ENCODE peak calls at places on chromosome 13, in ten cellular contexts. K is body of pancreas, N is NB4, S is heart left ventricle, R is uterus, E is stomach, P is ovary, L is testis, X is tibial nerve, Y is adrenal gland. A is an unnamed sample.

GRCh38 chr13:67803118-67803517 is 573.0 kb upstream of the PCDH9 start:
- DNase-seq in K (no peak), N (no peak), S (no peak), R (no peak), E (no peak), P (no peak), L (no peak), X (no peak), Y (no peak), A (no peak)

GRCh38 chr13:42401376-42401775 is 129.4 kb downstream of the AKAP11 start:
- DNase-seq in K (no peak), N (no peak), S (no peak), R (no peak), E (no peak), P (no peak), L (no peak), X (no peak), Y (no peak), A (no peak)

GRCh38 chr13:30934381-30934780 is 1.9 kb downstream of the TEX26 start:
- DNase-seq in K (no peak), N (peak; percentile 5), S (no peak), R (no peak), E (no peak), P (no peak), L (no peak), X (no peak), Y (no peak), A (no peak)

GRCh38 chr13:42420304-42420703 is 148.4 kb downstream of the AKAP11 start:
- DNase-seq in K (no peak), N (no peak), S (no peak), R (no peak), E (no peak), P (no peak), L (no peak), X (no peak), Y (no peak), A (no peak)

GRCh38 chr13:35646061-35646774 is 169.7 kb upstream of the MAB21L1 start:
- DNase-seq in K (no peak), N (no peak), S (no peak), R (no peak), E (no peak), P (no peak), L (no peak), X (no peak), Y (no peak), A (no peak)

GRCh38 chr13:109593230-109593629 is 193.2 kb downstream of the IRS2 start:
- DNase-seq in K (no peak), N (no peak), S (no peak), R (no peak), E (no peak), P (no peak), L (no peak), X (no peak), Y (no peak), A (no peak)

GRCh38 chr13:42594577-42595571 is 20.9 kb downstream of the TNFSF11 start:
- DNase-seq in K (peak; percentile 61), N (peak; percentile 76), S (peak; percentile 30), R (peak; percentile 58), E (peak; percentile 50), P (peak; percentile 64), L (peak; percentile 76), X (no peak), Y (peak; percentile 70), A (no peak)

GRCh38 chr13:94710081-94710809 is 2.1 kb downstream of the SOX21 start:
- DNase-seq in K (no peak), N (no peak), S (no peak), R (no peak), E (no peak), P (no peak), L (no peak), X (no peak), Y (no peak), A (no peak)

GRCh38 chr13:26308250-26308649 is 54.3 kb downstream of the CDK8 start:
- DNase-seq in K (no peak), N (no peak), S (no peak), R (no peak), E (no peak), P (no peak), L (no peak), X (no peak), Y (no peak), A (no peak)

GRCh38 chr13:45545686-45546409 is 69.7 kb downstream of the ERICH6B start:
- DNase-seq in K (no peak), N (peak; percentile 89), S (no peak), R (no peak), E (no peak), P (no peak), L (no peak), X (no peak), Y (no peak), A (no peak)

GRCh38 chr13:24511019-24511823 is 1.4 kb downstream of the PARP4 start:
- DNase-seq in K (peak; percentile 29), N (peak; percentile 79), S (no peak), R (no peak), E (peak; percentile 53), P (no peak), L (no peak), X (no peak), Y (peak; percentile 27), A (no peak)

GRCh38 chr13:24516919-24517318 is 4.3 kb upstream of the PARP4 start:
- DNase-seq in K (no peak), N (no peak), S (no peak), R (no peak), E (no peak), P (no peak), L (no peak), X (no peak), Y (no peak), A (no peak)

GRCh38 chr13:24511824-24512207 is 762 bp downstream of the PARP4 start:
- DNase-seq in K (no peak), N (no peak), S (no peak), R (no peak), E (no peak), P (no peak), L (peak; percentile 42), X (no peak), Y (no peak), A (no peak)

GRCh38 chr13:24506698-24507335 is 5.8 kb downstream of the PARP4 start:
- DNase-seq in K (no peak), N (no peak), S (no peak), R (no peak), E (no peak), P (no peak), L (no peak), X (no peak), Y (no peak), A (no peak)

GRCh38 chr13:24512208-24513068 is at the start of gene PARP4:
- DNase-seq in K (peak; percentile 80), N (peak; percentile 92), S (peak; percentile 80), R (peak; percentile 61), E (peak; percentile 81), P (peak; percentile 68), L (peak; percentile 88), X (peak; percentile 42), Y (peak; percentile 77), A (peak; percentile 75)
- TF ChIP-seq POLR2A in K (peak; percentile 83), N (peak; percentile 98), S (peak; percentile 56), R (peak; percentile 43), E (no peak), P (peak; percentile 55), L (no peak), X (no peak), Y (peak; percentile 35), A (no peak)

GRCh38 chr13:44156294-44156658 is 217.3 kb upstream of the SERP2 start:
- DNase-seq in K (no peak), N (no peak), S (no peak), R (no peak), E (no peak), P (no peak), L (no peak), X (no peak), Y (no peak), A (no peak)

GRCh38 chr13:44159633-44160279 is 213.9 kb upstream of the SERP2 start:
- DNase-seq in K (no peak), N (no peak), S (no peak), R (no peak), E (no peak), P (no peak), L (no peak), X (no peak), Y (no peak), A (no peak)

GRCh38 chr13:44158741-44159632 is 214.6 kb upstream of the SERP2 start:
- DNase-seq in K (no peak), N (no peak), S (no peak), R (no peak), E (no peak), P (no peak), L (no peak), X (no peak), Y (no peak), A (no peak)

GRCh38 chr13:44157614-44158013 is 216.0 kb upstream of the SERP2 start:
- DNase-seq in K (no peak), N (no peak), S (no peak), R (no peak), E (no peak), P (no peak), L (no peak), X (no peak), Y (no peak), A (no peak)

GRCh38 chr13:44158055-44158655 is 215.5 kb upstream of the SERP2 start:
- DNase-seq in K (no peak), N (no peak), S (no peak), R (no peak), E (no peak), P (no peak), L (no peak), X (no peak), Y (no peak), A (no peak)
- TF ChIP-seq POLR2A in K (no peak), N (no peak), S (no peak), R (no peak), E (no peak), P (no peak), L (no peak), X (no peak), Y (no peak), A (no peak)

GRCh38 chr13:40895715-40896184 is 106.3 kb downstream of the SLC25A15 start:
- DNase-seq in K (peak; percentile 29), N (no peak), S (no peak), R (no peak), E (no peak), P (no peak), L (no peak), X (no peak), Y (no peak), A (no peak)
- TF ChIP-seq POLR2A in K (no peak), N (no peak), S (no peak), R (no peak), E (no peak), P (no peak), L (no peak), X (no peak), Y (no peak), A (no peak)

DNA sequence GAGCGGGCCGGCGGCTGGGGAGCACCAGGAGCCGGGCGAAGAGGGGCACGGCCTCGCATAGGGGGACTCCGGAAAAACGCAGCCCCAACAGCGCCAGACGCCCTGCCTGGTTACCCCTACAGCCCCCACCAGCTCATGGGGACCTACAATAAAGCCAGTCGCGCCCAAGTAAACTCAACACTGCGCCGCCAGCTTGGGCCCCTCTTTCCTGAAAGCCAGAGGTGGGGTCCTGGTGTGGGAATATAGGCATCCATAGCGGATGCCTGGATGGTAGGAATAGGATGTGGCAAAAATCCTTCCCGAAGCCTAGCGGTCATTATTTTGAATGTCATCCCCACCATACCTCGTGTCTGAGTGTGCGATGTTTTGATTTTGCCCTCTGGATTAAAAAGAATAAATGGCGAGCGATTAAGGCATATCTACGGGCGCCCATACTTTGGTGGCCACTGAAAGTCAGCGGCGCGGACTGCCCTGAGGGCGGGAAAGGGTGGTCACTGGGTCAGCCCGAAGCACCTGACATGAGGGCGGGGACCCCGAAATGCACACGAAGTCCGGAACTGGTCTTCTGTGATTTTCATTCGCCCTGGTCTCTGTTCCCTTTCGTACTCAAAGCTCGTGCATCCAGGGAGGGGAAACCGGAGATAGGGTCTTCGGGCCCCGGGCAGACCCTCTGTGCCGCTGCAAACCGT is at the start of the genes NHLRC3 and PROSER1:
- DNase-seq in K (peak; percentile 96), N (peak; percentile 95), S (peak; percentile 93), R (peak; percentile 95), E (peak; percentile 91), P (peak; percentile 94), L (peak; percentile 98), X (peak; percentile 88), Y (peak; percentile 96), A (peak; percentile 97)
- TF ChIP-seq POLR2A in K (peak; percentile 5), N (peak; percentile 75), S (peak; percentile 44), R (no peak), E (no peak), P (no peak), L (no peak), X (no peak), Y (no peak), A (no peak)

A was measured in lower leg skin.